ENCODE peak calls at places on chromosome 3, in nine cellular contexts. P is Kasumi-1; U is H7; Y is NK-92 treated with Interleukin-12 subunit alpha and Interleukin-12 subunit beta, amount 100 ng/mL, for 24 hours; O is activated T-cell treated with anti-CD3 and anti-CD28 coated beads, Interleukin-2, amount 50 U/mL, for 72 hours; Z is activated T-helper 1 cell treated with anti-CD3 and anti-CD28 coated beads, Interleukin-12 subunit alpha, Interleukin-12 subunit beta, Interleukin-2, Interleukin-4 antibody, amounts not matched to agents 30 ng/mL and 10 ng/mL and 1 ng/mL, durations not matched to agents 14 hours and 24 hours and 36 hours; X is hypothalamus; E is AG10803; I is iris pigment epithelial cell. K is an unnamed sample.

GRCh38 chr3:75692061-75692460 is 27.9 kb downstream of the FRG2C start:
- DNase-seq in P (no peak), U (no peak), Y (no peak), O (no peak), Z (no peak), X (no peak), E (no peak), I (peak), K (no peak)

GRCh38 chr3:126836220-126836860 is 132.3 kb downstream of the CHCHD6 start:
- DNase-seq in P (no peak), U (no peak), Y (no peak), O (no peak), Z (no peak), X (no peak), E (no peak), I (no peak), K (no peak)

GRCh38 chr3:48655586-48655985 is 7.1 kb downstream of the CELSR3 start:
- DNase-seq in P (no peak), U (no peak), Y (no peak), O (peak), Z (peak), X (no peak), E (no peak), I (no peak), K (no peak)

GRCh38 chr3:123163146-123163545 is 38.6 kb upstream of the SEC22A start:
- DNase-seq in P (no peak), U (no peak), Y (no peak), O (no peak), Z (no peak), X (no peak), E (no peak), I (no peak), K (no peak)

GRCh38 chr3:43995929-43996378 is 245.7 kb upstream of the TOPAZ1 start:
- DNase-seq in P (peak), U (peak), Y (no peak), O (no peak), Z (no peak), X (no peak), E (no peak), I (no peak), K (no peak)

GRCh38 chr3:31945738-31946052 is 35.4 kb downstream of the OSBPL10 start:
- DNase-seq in P (no peak), U (no peak), Y (no peak), O (no peak), Z (no peak), X (no peak), E (no peak), I (peak), K (no peak)

GRCh38 chr3:7924228-7924627 is 577.4 kb upstream of the LMCD1 start:
- DNase-seq in P (no peak), U (no peak), Y (no peak), O (no peak), Z (no peak), X (no peak), E (no peak), I (no peak), K (no peak)

GRCh38 chr3:159175391-159175725 is 373.5 kb downstream of the MFSD1 start:
- DNase-seq in P (no peak), U (no peak), Y (no peak), O (no peak), Z (no peak), X (no peak), E (no peak), I (no peak), K (no peak)

GRCh38 chr3:127233371-127233770 is 40.4 kb downstream of the PRR23E start:
- DNase-seq in P (peak), U (peak), Y (no peak), O (no peak), Z (no peak), X (no peak), E (no peak), I (no peak), K (no peak)

GRCh38 chr3:154307363-154307762 is 16.9 kb downstream of the DHX36 start:
- DNase-seq in P (no peak), U (no peak), Y (no peak), O (no peak), Z (no peak), X (no peak), E (no peak), I (no peak), K (no peak)

GRCh38 chr3:51703026-51703775 is 3.7 kb upstream of the GRM2 start:
- DNase-seq in P (no peak), U (peak), Y (no peak), O (no peak), Z (no peak), X (no peak), E (no peak), I (no peak), K (no peak)

GRCh38 chr3:36697397-36698001 is 66.9 kb downstream of the DCLK3 start:
- DNase-seq in P (no peak), U (no peak), Y (no peak), O (no peak), Z (no peak), X (no peak), E (no peak), I (no peak), K (no peak)

GRCh38 chr3:32304510-32304909 is 66.0 kb downstream of the CMTM8 start:
- DNase-seq in P (no peak), U (no peak), Y (no peak), O (no peak), Z (no peak), X (no peak), E (no peak), I (no peak), K (no peak)

K was measured in lower leg skin.